ENCODE peak calls at places on chromosomes 5 and 9, in five cellular contexts. One of them, this sample, is unnamed.

GRCh38 chr5:157548513-157549282 is 26.9 kb downstream of the ADAM19 start:
- DNase-seq in bronchial epithelial cell: peak
- DNase-seq in cardiac muscle cell: no peak
- DNase-seq in sigmoid colon: no peak
- DNase-seq in foreskin fibroblast: peak
- DNase-seq in this sample: no peak

GRCh38 chr9:124000161-124000783 is 11.3 kb upstream of the LHX2 start:
- DNase-seq in bronchial epithelial cell: no peak
- DNase-seq in cardiac muscle cell: no peak
- DNase-seq in sigmoid colon: no peak
- DNase-seq in foreskin fibroblast: no peak
- DNase-seq in this sample: no peak

GRCh38 chr9:130901498-130902203 is 5.0 kb upstream of the QRFP start:
- DNase-seq in bronchial epithelial cell: no peak
- DNase-seq in cardiac muscle cell: no peak
- DNase-seq in sigmoid colon: no peak
- DNase-seq in foreskin fibroblast: no peak
- DNase-seq in this sample: peak

GRCh38 chr5:33690736-33691135 is 201.1 kb downstream of the ADAMTS12 start:
- DNase-seq in bronchial epithelial cell: no peak
- DNase-seq in cardiac muscle cell: no peak
- DNase-seq in sigmoid colon: no peak
- DNase-seq in foreskin fibroblast: peak
- DNase-seq in this sample: no peak

GRCh38 chr9:128383791-128384190 is 12.6 kb downstream of the URM1 start:
- DNase-seq in bronchial epithelial cell: no peak
- DNase-seq in cardiac muscle cell: no peak
- DNase-seq in sigmoid colon: no peak
- DNase-seq in foreskin fibroblast: no peak
- DNase-seq in this sample: peak

GRCh38 chr9:97889941-97890557 is 32.3 kb downstream of the TRMO start:
- DNase-seq in bronchial epithelial cell: no peak
- DNase-seq in cardiac muscle cell: peak
- DNase-seq in sigmoid colon: no peak
- DNase-seq in foreskin fibroblast: no peak
- DNase-seq in this sample: no peak

GRCh38 chr5:84239509-84239908 is 145.2 kb downstream of the EDIL3 start:
- DNase-seq in bronchial epithelial cell: peak
- DNase-seq in cardiac muscle cell: no peak
- DNase-seq in sigmoid colon: no peak
- DNase-seq in foreskin fibroblast: peak
- DNase-seq in this sample: no peak

GRCh38 chr9:132409828-132410528 is at the start of gene CFAP77:
- DNase-seq in bronchial epithelial cell: peak
- DNase-seq in cardiac muscle cell: peak
- DNase-seq in sigmoid colon: peak
- DNase-seq in foreskin fibroblast: peak
- DNase-seq in this sample: no peak

GRCh38 chr5:179680014-179680779 is 637 bp downstream of the CBY3 start:
- DNase-seq in bronchial epithelial cell: no peak
- DNase-seq in cardiac muscle cell: no peak
- DNase-seq in sigmoid colon: no peak
- DNase-seq in foreskin fibroblast: no peak
- DNase-seq in this sample: no peak

GRCh38 chr5:74903165-74903787 is 37.1 kb upstream of the FAM169A start:
- DNase-seq in bronchial epithelial cell: peak
- DNase-seq in cardiac muscle cell: peak
- DNase-seq in sigmoid colon: no peak
- DNase-seq in foreskin fibroblast: no peak
- DNase-seq in this sample: no peak

GRCh38 chr5:139979943-139980342 is 63.2 kb downstream of the NRG2 start:
- DNase-seq in bronchial epithelial cell: no peak
- DNase-seq in cardiac muscle cell: no peak
- DNase-seq in sigmoid colon: no peak
- DNase-seq in foreskin fibroblast: no peak
- DNase-seq in this sample: no peak

GRCh38 chr5:173256800-173257199 is 21.8 kb upstream of the NKX2-5 start:
- DNase-seq in bronchial epithelial cell: no peak
- DNase-seq in cardiac muscle cell: no peak
- DNase-seq in sigmoid colon: no peak
- DNase-seq in foreskin fibroblast: no peak
- DNase-seq in this sample: no peak

GRCh38 chr5:30368064-30368463 is 825.4 kb upstream of the CDH6 start:
- DNase-seq in bronchial epithelial cell: no peak
- DNase-seq in cardiac muscle cell: no peak
- DNase-seq in sigmoid colon: no peak
- DNase-seq in foreskin fibroblast: no peak
- DNase-seq in this sample: no peak

GRCh38 chr9:95070549-95071021 is 246.9 kb downstream of the FANCC start:
- DNase-seq in bronchial epithelial cell: no peak
- DNase-seq in cardiac muscle cell: no peak
- DNase-seq in sigmoid colon: peak
- DNase-seq in foreskin fibroblast: no peak
- DNase-seq in this sample: no peak

GRCh38 chr5:81772488-81772887 is 21.6 kb upstream of the SSBP2 start:
- DNase-seq in bronchial epithelial cell: no peak
- DNase-seq in cardiac muscle cell: no peak
- DNase-seq in sigmoid colon: no peak
- DNase-seq in foreskin fibroblast: no peak
- DNase-seq in this sample: no peak

GRCh38 chr9:2288309-2288708 is 273.2 kb downstream of the SMARCA2 start:
- DNase-seq in bronchial epithelial cell: no peak
- DNase-seq in cardiac muscle cell: no peak
- DNase-seq in sigmoid colon: no peak
- DNase-seq in foreskin fibroblast: no peak
- DNase-seq in this sample: no peak
- TF ChIP-seq CTCF in bronchial epithelial cell: no peak
- TF ChIP-seq CTCF in cardiac muscle cell: no peak
- TF ChIP-seq CTCF in sigmoid colon: no peak
- TF ChIP-seq CTCF in foreskin fibroblast: no peak
- TF ChIP-seq CTCF in this sample: no peak

GRCh38 chr5:60382761-60383160 is 317.2 kb downstream of the DEPDC1B start:
- DNase-seq in bronchial epithelial cell: peak
- DNase-seq in cardiac muscle cell: peak
- DNase-seq in sigmoid colon: no peak
- DNase-seq in foreskin fibroblast: peak
- DNase-seq in this sample: no peak
- TF ChIP-seq CTCF in bronchial epithelial cell: peak
- TF ChIP-seq CTCF in cardiac muscle cell: peak
- TF ChIP-seq CTCF in sigmoid colon: peak
- TF ChIP-seq CTCF in foreskin fibroblast: peak
- TF ChIP-seq CTCF in this sample: peak

DNA sequence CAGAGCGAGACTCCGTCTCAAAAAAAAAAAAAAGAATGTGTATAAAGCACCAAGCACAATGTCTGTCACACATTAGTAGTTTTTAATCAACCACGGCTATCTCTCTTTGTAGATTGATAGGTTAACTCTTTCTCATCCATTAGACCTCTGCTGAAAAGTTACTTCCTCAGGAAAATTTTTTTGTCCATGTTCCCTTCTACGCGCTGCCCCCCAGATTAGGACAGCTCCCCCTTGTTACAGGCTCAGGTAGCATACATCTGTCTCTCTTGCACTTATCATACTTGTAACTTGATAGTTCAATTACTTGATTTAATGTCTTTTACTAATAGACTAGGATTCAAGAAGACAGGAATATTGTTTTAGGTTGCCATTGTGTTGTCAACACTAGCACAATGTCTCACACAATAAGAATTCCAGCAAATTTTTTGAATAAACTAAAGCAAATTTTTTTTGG is 1.5 kb downstream of the SPDL1 start:
- DNase-seq in bronchial epithelial cell: no peak
- DNase-seq in cardiac muscle cell: no peak
- DNase-seq in sigmoid colon: no peak
- DNase-seq in foreskin fibroblast: no peak
- DNase-seq in this sample: no peak
- TF ChIP-seq CTCF in bronchial epithelial cell: no peak
- TF ChIP-seq CTCF in cardiac muscle cell: no peak
- TF ChIP-seq CTCF in sigmoid colon: no peak
- TF ChIP-seq CTCF in foreskin fibroblast: no peak
- TF ChIP-seq CTCF in this sample: no peak

GRCh38 chr5:79136618-79137017 is 25.0 kb downstream of the BHMT start:
- DNase-seq in bronchial epithelial cell: no peak
- DNase-seq in cardiac muscle cell: no peak
- DNase-seq in sigmoid colon: no peak
- DNase-seq in foreskin fibroblast: no peak
- DNase-seq in this sample: no peak

GRCh38 chr5:79130781-79131180 is 19.2 kb downstream of the BHMT start:
- DNase-seq in bronchial epithelial cell: no peak
- DNase-seq in cardiac muscle cell: no peak
- DNase-seq in sigmoid colon: no peak
- DNase-seq in foreskin fibroblast: no peak
- DNase-seq in this sample: no peak

GRCh38 chr5:79135790-79136553 is 24.4 kb downstream of the BHMT start:
- DNase-seq in bronchial epithelial cell: no peak
- DNase-seq in cardiac muscle cell: no peak
- DNase-seq in sigmoid colon: no peak
- DNase-seq in foreskin fibroblast: no peak
- DNase-seq in this sample: no peak

GRCh38 chr5:79133657-79134451 is 22.2 kb downstream of the BHMT start:
- DNase-seq in bronchial epithelial cell: peak
- DNase-seq in cardiac muscle cell: peak
- DNase-seq in sigmoid colon: peak
- DNase-seq in foreskin fibroblast: peak
- DNase-seq in this sample: peak

GRCh38 chr5:79133121-79133656 is 21.6 kb downstream of the BHMT start:
- DNase-seq in bronchial epithelial cell: peak
- DNase-seq in cardiac muscle cell: peak
- DNase-seq in sigmoid colon: no peak
- DNase-seq in foreskin fibroblast: peak
- DNase-seq in this sample: no peak
- TF ChIP-seq CTCF in bronchial epithelial cell: no peak
- TF ChIP-seq CTCF in cardiac muscle cell: no peak
- TF ChIP-seq CTCF in sigmoid colon: no peak
- TF ChIP-seq CTCF in foreskin fibroblast: peak
- TF ChIP-seq CTCF in this sample: peak

GRCh38 chr9:80881946-80882345 is 807.4 kb downstream of the TLE1 start:
- DNase-seq in bronchial epithelial cell: no peak
- DNase-seq in cardiac muscle cell: peak
- DNase-seq in sigmoid colon: no peak
- DNase-seq in foreskin fibroblast: no peak
- DNase-seq in this sample: no peak

GRCh38 chr9:80881350-80881749 is 808.0 kb downstream of the TLE1 start:
- DNase-seq in bronchial epithelial cell: no peak
- DNase-seq in cardiac muscle cell: no peak
- DNase-seq in sigmoid colon: no peak
- DNase-seq in foreskin fibroblast: no peak
- DNase-seq in this sample: no peak

GRCh38 chr9:80884180-80884579 is 805.2 kb downstream of the TLE1 start:
- DNase-seq in bronchial epithelial cell: no peak
- DNase-seq in cardiac muscle cell: no peak
- DNase-seq in sigmoid colon: no peak
- DNase-seq in foreskin fibroblast: no peak
- DNase-seq in this sample: no peak

GRCh38 chr9:80885894-80886293 is 803.5 kb downstream of the TLE1 start:
- DNase-seq in bronchial epithelial cell: peak
- DNase-seq in cardiac muscle cell: no peak
- DNase-seq in sigmoid colon: no peak
- DNase-seq in foreskin fibroblast: no peak
- DNase-seq in this sample: peak
- TF ChIP-seq CTCF in bronchial epithelial cell: no peak
- TF ChIP-seq CTCF in cardiac muscle cell: peak
- TF ChIP-seq CTCF in sigmoid colon: no peak
- TF ChIP-seq CTCF in foreskin fibroblast: no peak
- TF ChIP-seq CTCF in this sample: peak

GRCh38 chr9:92327283-92327850 is 1.6 kb downstream of the CENPP start:
- DNase-seq in bronchial epithelial cell: peak
- DNase-seq in cardiac muscle cell: no peak
- DNase-seq in sigmoid colon: no peak
- DNase-seq in foreskin fibroblast: no peak
- DNase-seq in this sample: no peak

GRCh38 chr9:92325991-92326500 is 293 bp downstream of the CENPP start:
- DNase-seq in bronchial epithelial cell: peak
- DNase-seq in cardiac muscle cell: no peak
- DNase-seq in sigmoid colon: no peak
- DNase-seq in foreskin fibroblast: no peak
- DNase-seq in this sample: no peak

GRCh38 chr9:92325269-92325990 is at the start of the genes CENPP and NOL8:
- DNase-seq in bronchial epithelial cell: peak
- DNase-seq in cardiac muscle cell: peak
- DNase-seq in sigmoid colon: peak
- DNase-seq in foreskin fibroblast: peak
- DNase-seq in this sample: peak

GRCh38 chr9:92324889-92325268 is 271 bp downstream of the NOL8 start:
- DNase-seq in bronchial epithelial cell: peak
- DNase-seq in cardiac muscle cell: no peak
- DNase-seq in sigmoid colon: peak
- DNase-seq in foreskin fibroblast: peak
- DNase-seq in this sample: no peak

DNA sequence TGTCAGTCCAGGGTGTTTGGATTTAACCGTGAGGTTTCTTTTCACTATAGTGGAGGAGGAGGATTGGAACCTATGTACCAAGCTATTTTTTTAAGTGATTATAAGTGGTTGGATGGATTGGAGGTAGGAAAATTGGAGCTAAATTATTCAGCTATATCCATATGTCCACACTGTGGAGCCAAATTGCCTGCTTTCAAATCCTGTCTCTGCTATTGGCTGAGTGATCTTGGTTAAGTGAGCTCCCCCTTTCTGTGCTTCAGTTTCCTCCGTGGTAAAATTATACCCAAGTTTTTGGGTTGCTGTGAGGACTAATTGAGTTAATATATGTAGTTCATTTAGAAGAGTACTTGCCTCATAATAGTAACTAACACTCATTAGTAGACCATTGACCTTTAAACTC is 2.5 kb downstream of the CENPP start:
- DNase-seq in bronchial epithelial cell: peak
- DNase-seq in cardiac muscle cell: peak
- DNase-seq in sigmoid colon: no peak
- DNase-seq in foreskin fibroblast: peak
- DNase-seq in this sample: no peak
- TF ChIP-seq CTCF in bronchial epithelial cell: peak
- TF ChIP-seq CTCF in cardiac muscle cell: peak
- TF ChIP-seq CTCF in sigmoid colon: no peak
- TF ChIP-seq CTCF in foreskin fibroblast: peak
- TF ChIP-seq CTCF in this sample: no peak

This sample was measured in dorsolateral prefrontal cortex.